ENCODE peak calls at places on chromosomes 13 and 19, in four cellular contexts. One of them, this sample, is unnamed.

GRCh38 chr19:17677002-17677401 is 11.2 kb downstream of the UNC13A start:
- DNase-seq in H1: no peak
- DNase-seq in HepG2: peak
- DNase-seq in GM12891: no peak
- DNase-seq in this sample: no peak

GRCh38 chr13:30744056-30744684 is 8.8 kb downstream of the ALOX5AP start:
- DNase-seq in GM12891: peak
- DNase-seq in H1: no peak
- DNase-seq in HepG2: peak
- DNase-seq in this sample: peak

GRCh38 chr19:55452381-55453325 is 8.8 kb downstream of the ISOC2 start:
- DNase-seq in GM12891: no peak
- DNase-seq in HepG2: peak
- DNase-seq in H1: peak
- DNase-seq in this sample: no peak

GRCh38 chr19:30449673-30450072 is 77.5 kb downstream of the ZNF536 start:
- DNase-seq in H1: no peak
- DNase-seq in HepG2: no peak
- DNase-seq in GM12891: no peak
- DNase-seq in this sample: no peak

GRCh38 chr13:62250501-62251175 is 835.0 kb upstream of the PCDH20 start:
- DNase-seq in HepG2: no peak
- DNase-seq in H1: no peak
- DNase-seq in GM12891: no peak
- DNase-seq in this sample: no peak

GRCh38 chr19:48623556-48624066 is 4.3 kb downstream of the SPHK2 start:
- DNase-seq in H1: no peak
- DNase-seq in GM12891: no peak
- DNase-seq in HepG2: no peak
- DNase-seq in this sample: no peak

GRCh38 chr13:91228940-91229339 is 118.5 kb upstream of the MIR17HG start:
- DNase-seq in GM12891: no peak
- DNase-seq in H1: no peak
- DNase-seq in HepG2: no peak
- DNase-seq in this sample: no peak

GRCh38 chr13:48176781-48177180 is 56.2 kb upstream of the ITM2B start:
- DNase-seq in H1: no peak
- DNase-seq in GM12891: no peak
- DNase-seq in HepG2: no peak
- DNase-seq in this sample: no peak

GRCh38 chr19:389246-389934 is 19.6 kb downstream of the C2CD4C start:
- DNase-seq in H1: peak
- DNase-seq in GM12891: no peak
- DNase-seq in HepG2: no peak
- DNase-seq in this sample: no peak

GRCh38 chr19:17775991-17776803 is 18.7 kb upstream of the B3GNT3 start:
- DNase-seq in HepG2: no peak
- DNase-seq in H1: no peak
- DNase-seq in GM12891: peak
- DNase-seq in this sample: peak

GRCh38 chr13:113360446-113360845 is 3.5 kb downstream of the GRTP1 start:
- DNase-seq in GM12891: no peak
- DNase-seq in HepG2: no peak
- DNase-seq in H1: no peak
- DNase-seq in this sample: no peak

DNA sequence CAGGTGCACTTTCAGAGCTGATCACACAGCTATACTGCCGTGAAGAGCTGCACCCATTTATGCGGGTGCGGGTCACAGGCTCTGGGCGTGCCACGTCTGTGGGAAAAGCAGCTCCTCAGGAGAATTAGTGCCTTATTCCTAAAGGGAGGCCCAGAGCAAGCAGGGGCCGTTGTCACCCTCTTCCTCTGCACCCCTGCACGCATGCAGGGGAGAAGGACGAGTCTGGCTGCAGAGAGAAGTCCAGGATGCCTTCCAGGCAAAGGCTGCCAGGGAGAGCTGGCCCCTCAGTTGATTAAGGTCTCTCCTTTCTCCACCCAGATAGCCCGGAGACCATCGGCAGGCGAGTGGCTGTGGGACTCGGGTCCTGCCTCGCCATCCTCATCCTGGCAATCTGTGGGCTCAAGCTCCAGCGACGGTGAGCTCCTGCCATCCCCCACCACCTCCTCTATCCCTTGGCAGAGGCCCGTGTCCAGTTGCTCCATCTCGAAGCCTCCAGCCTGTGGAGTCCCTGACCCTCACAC is 3.1 kb upstream of the FFAR1 start:
- DNase-seq in H1: peak
- DNase-seq in GM12891: no peak
- DNase-seq in HepG2: no peak
- DNase-seq in this sample: no peak
- TF ChIP-seq TAF1 in H1: no peak
- TF ChIP-seq TAF1 in GM12891: no peak
- TF ChIP-seq TAF1 in HepG2: no peak
- TF ChIP-seq TAF1 in this sample: no peak

GRCh38 chr19:40453151-40453735 is 9.1 kb upstream of the SERTAD3 start:
- DNase-seq in GM12891: no peak
- DNase-seq in H1: no peak
- DNase-seq in HepG2: no peak
- DNase-seq in this sample: no peak
- TF ChIP-seq POLR2AphosphoS5 in GM12891: no peak
- TF ChIP-seq POLR2AphosphoS5 in H1: no peak
- TF ChIP-seq POLR2AphosphoS5 in HepG2: no peak
- TF ChIP-seq POLR2AphosphoS5 in this sample: no peak

DNA sequence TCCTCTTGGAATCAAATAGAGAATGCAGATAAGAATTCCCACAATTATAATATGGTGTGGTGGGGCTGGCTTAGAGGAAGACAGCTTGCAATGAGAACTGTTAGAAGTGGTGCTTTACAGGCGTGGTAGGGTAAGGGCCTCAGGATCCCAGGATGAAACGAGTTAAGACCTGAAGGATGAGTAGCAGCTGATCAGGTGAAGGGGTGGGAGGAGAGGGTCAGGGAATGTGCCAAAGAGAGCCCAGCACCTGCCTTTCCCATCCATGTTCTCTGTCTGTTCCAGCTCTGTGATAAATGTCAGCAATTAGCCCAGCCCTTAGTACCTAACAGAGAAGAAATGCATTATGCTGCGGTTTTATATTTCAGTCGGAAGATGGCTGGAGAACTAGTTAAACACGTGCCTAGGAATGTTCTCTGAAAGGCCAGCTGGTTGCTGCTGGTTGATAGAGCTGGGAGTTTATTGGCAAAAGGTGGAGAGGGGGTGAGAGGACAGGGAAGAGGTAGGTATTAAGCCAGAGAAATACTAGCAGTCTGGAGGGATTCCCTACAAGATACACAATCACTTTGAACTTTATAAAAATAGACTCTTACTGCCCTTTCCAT is 268.2 kb downstream of the SHISA2 start:
- DNase-seq in H1: no peak
- DNase-seq in GM12891: no peak
- DNase-seq in HepG2: no peak
- DNase-seq in this sample: no peak
- TF ChIP-seq TAF1 in H1: no peak
- TF ChIP-seq TAF1 in GM12891: no peak
- TF ChIP-seq TAF1 in HepG2: no peak
- TF ChIP-seq TAF1 in this sample: no peak

DNA sequence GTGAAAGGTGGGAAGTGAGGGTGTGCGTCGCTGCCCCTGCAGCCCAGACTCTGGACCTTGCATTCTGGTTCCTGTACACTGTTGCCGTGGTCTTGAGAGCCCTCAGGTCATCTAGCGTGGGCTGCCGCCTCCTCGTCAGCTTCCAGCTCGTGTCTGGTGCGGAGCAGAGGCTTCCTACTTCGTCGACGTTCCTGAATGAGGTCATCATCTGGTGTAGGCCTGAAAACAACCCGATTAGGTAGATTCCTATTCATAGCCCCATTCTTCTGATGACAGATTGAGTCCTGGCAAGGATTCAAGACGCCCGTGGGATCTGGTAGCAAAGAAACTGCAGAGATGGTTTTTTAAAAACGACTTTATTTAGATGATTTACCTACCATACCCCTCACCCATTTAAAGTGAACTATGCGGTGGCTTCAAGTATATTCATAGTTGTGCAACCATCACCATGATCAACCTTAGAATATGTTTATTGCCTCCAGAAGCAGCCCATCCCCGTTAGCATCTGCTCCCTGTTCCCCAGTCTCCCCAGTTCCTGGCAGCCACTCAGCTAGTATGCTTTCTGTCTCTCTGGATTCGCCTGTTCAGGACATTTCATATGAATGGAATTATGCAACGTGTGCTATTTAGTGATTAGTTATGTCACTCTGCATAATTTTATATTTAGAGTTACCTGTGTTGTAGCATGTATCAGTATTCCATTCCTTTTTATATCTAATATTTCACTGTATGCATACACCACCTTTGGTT is 13.8 kb downstream of the NAXD start:
- DNase-seq in GM12891: no peak
- DNase-seq in H1: no peak
- DNase-seq in HepG2: no peak
- DNase-seq in this sample: no peak
- TF ChIP-seq POLR2AphosphoS5 in GM12891: no peak
- TF ChIP-seq POLR2AphosphoS5 in H1: no peak
- TF ChIP-seq POLR2AphosphoS5 in HepG2: no peak
- TF ChIP-seq POLR2AphosphoS5 in this sample: no peak

GRCh38 chr13:40272776-40273139 is 393.7 kb downstream of the FOXO1 start:
- DNase-seq in H1: no peak
- DNase-seq in GM12891: no peak
- DNase-seq in HepG2: no peak
- DNase-seq in this sample: no peak
- TF ChIP-seq TAF1 in H1: no peak
- TF ChIP-seq TAF1 in GM12891: no peak
- TF ChIP-seq TAF1 in HepG2: no peak
- TF ChIP-seq TAF1 in this sample: no peak

GRCh38 chr19:38899447-38900219 is at the start of the genes NFKBIB and SIRT2:
- DNase-seq in GM12891: peak
- DNase-seq in HepG2: peak
- DNase-seq in H1: peak
- DNase-seq in this sample: peak
- TF ChIP-seq POLR2AphosphoS5 in GM12891: no peak
- TF ChIP-seq POLR2AphosphoS5 in HepG2: no peak
- TF ChIP-seq POLR2AphosphoS5 in H1: peak
- TF ChIP-seq POLR2AphosphoS5 in this sample: peak

DNA sequence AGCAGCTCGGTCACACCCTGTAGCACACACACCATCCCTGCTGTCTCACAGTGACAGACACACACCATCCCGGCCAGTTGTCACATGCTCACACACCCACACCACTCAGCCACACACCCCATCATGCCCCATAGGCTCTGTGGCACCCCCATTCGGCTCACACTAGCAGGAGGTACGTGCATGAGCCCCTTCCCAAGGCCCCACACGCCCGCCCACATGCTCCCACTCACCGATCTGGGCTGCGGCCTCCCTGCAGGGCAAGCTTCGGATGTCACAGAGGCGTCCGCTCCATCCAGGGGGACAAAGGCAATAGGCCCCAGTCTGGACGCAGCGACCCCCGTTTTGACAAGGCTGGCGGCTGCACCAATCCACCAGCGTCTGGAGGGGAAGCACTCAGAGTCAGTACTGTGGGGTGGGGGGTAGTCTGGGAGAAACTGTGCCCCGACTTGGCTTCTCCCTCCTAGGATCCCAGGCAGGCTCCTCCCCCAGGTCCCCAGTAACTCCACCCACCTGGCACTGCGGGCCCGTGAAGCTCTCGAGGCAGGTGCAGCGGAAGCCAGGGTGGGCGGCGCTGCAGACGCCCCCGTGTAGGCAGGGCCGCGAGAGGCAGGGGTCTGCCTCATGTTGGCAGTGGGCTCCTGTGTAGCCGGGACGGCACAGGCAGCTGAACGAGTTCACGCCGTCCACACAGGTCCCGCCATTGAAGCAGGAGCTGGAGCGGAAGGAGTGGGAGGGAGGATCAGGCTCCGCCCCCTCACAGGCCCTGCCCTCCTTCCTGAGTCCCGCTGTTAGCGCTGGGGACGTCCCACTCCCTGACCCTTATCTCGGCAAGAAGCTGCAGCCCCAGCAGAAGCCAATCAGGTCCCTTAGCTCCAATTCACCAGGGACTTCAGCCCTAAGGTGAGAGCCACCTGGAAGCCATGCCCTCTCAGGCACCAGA is 20.1 kb downstream of the NOTCH3 start:
- DNase-seq in HepG2: peak
- DNase-seq in GM12891: no peak
- DNase-seq in H1: peak
- DNase-seq in this sample: no peak
- TF ChIP-seq TAF1 in HepG2: peak
- TF ChIP-seq TAF1 in GM12891: no peak
- TF ChIP-seq TAF1 in H1: no peak
- TF ChIP-seq TAF1 in this sample: no peak

GRCh38 chr19:34241513-34242337 is 12.6 kb upstream of the GARRE1 start:
- DNase-seq in H1: peak
- DNase-seq in GM12891: no peak
- DNase-seq in HepG2: peak
- DNase-seq in this sample: no peak
- TF ChIP-seq POLR2AphosphoS5 in H1: no peak
- TF ChIP-seq POLR2AphosphoS5 in GM12891: no peak
- TF ChIP-seq POLR2AphosphoS5 in HepG2: no peak
- TF ChIP-seq POLR2AphosphoS5 in this sample: no peak

DNA sequence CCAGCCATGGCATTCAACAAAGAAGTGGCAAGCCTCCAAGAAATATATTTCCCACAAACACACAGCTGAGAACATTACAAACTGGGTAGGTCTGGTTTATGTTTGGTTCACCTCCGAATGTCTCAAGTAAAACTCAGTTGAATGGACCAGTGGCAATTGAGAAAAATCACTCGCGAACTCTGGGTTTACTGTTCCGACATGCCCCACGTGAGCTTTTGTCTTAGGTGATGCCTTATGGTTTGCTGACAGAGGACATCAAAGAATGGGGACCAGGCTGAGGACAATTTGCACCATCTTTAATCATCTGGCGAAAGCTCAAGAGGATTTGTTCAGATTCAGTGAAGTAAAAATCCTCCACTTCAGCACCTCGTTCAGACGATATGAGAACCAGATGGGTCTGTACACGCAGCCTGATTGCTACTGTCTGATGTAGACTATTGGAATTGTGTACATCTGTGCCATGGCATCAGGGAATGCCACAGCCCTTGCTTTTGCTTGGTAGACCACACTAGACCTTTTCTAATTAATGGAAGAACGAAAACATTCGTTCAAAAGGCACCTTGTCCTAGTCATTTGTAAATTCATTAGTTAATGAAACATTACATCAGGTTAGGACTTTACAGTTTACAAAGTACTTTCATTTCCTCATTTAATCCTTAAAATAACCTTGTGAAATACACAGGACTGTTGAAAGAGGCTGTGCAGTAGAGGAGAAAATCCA is 59.4 kb downstream of the SLC10A2 start:
- DNase-seq in HepG2: no peak
- DNase-seq in H1: no peak
- DNase-seq in GM12891: no peak
- DNase-seq in this sample: no peak
- TF ChIP-seq TAF1 in HepG2: no peak
- TF ChIP-seq TAF1 in H1: no peak
- TF ChIP-seq TAF1 in GM12891: no peak
- TF ChIP-seq TAF1 in this sample: no peak